ENCODE peak calls at places on chromosomes 7 and 10, in eight cellular contexts. O, Z, P, R, D, G, W and K are unnamed samples.

GRCh38 chr10:14383266-14383665 is 52.5 kb upstream of the FRMD4A start:
- DNase-seq in O (no peak), Z (no peak), P (no peak), R (no peak), D (no peak), G (no peak), W (no peak), K (no peak)

GRCh38 chr10:26821699-26822542 is 38.8 kb downstream of the ABI1 start:
- DNase-seq in O (no peak), Z (no peak), P (no peak), R (no peak), D (no peak), G (no peak), W (no peak), K (no peak)

GRCh38 chr7:23261843-23262452 is 15.4 kb downstream of the GPNMB start:
- DNase-seq in O (peak; percentile 54), Z (peak; percentile 82), P (peak; percentile 60), R (peak; percentile 41), D (peak; percentile 53), G (peak; percentile 75), W (peak; percentile 85), K (peak; percentile 70)

GRCh38 chr7:91264924-91265681 is 870 bp downstream of the FZD1 start:
- DNase-seq in O (no peak), Z (peak; percentile 86), P (no peak), R (peak; percentile 49), D (peak; percentile 49), G (peak; percentile 87), W (peak; percentile 18), K (peak; percentile 71)

GRCh38 chr10:99941942-99942835 is 67.6 kb downstream of the DNMBP start:
- DNase-seq in O (no peak), Z (no peak), P (no peak), R (no peak), D (no peak), G (no peak), W (no peak), K (no peak)

GRCh38 chr7:114540291-114540690 is 125.7 kb downstream of the FOXP2 start:
- DNase-seq in O (no peak), Z (no peak), P (no peak), R (no peak), D (no peak), G (no peak), W (no peak), K (no peak)

GRCh38 chr7:41170466-41170865 is 532.4 kb downstream of the INHBA start:
- DNase-seq in O (no peak), Z (no peak), P (no peak), R (no peak), D (no peak), G (no peak), W (no peak), K (no peak)

GRCh38 chr10:131961047-131961776 is 20.5 kb downstream of the BNIP3 start:
- DNase-seq in O (no peak), Z (no peak), P (no peak), R (no peak), D (no peak), G (no peak), W (no peak), K (no peak)

GRCh38 chr7:103704701-103705100 is 258.7 kb upstream of the SLC26A5 start:
- DNase-seq in O (no peak), Z (no peak), P (no peak), R (no peak), D (no peak), G (no peak), W (no peak), K (no peak)

GRCh38 chr7:90216771-90217170 is 5.2 kb downstream of the STEAP2 start:
- DNase-seq in O (no peak), Z (no peak), P (no peak), R (no peak), D (no peak), G (no peak), W (no peak), K (no peak)

GRCh38 chr10:127909716-127910463 is 3.0 kb downstream of the PTPRE start:
- DNase-seq in O (no peak), Z (no peak), P (no peak), R (no peak), D (no peak), G (no peak), W (no peak), K (no peak)

GRCh38 chr7:143456992-143457793 is 13.9 kb downstream of the TAS2R60 start:
- DNase-seq in O (no peak), Z (no peak), P (no peak), R (no peak), D (no peak), G (no peak), W (no peak), K (no peak)

GRCh38 chr7:7276151-7276550 is 93.8 kb downstream of the C1GALT1 start:
- DNase-seq in O (no peak), Z (no peak), P (no peak), R (no peak), D (no peak), G (no peak), W (no peak), K (no peak)

GRCh38 chr7:26428571-26428970 is 136.9 kb downstream of the SNX10 start:
- DNase-seq in O (no peak), Z (no peak), P (no peak), R (no peak), D (no peak), G (no peak), W (no peak), K (no peak)

GRCh38 chr7:85101347-85101746 is 85.5 kb downstream of the SEMA3D start:
- DNase-seq in O (no peak), Z (no peak), P (no peak), R (no peak), D (no peak), G (no peak), W (no peak), K (no peak)

GRCh38 chr7:134419085-134419484 is 39.8 kb downstream of the AKR1B1 start:
- DNase-seq in O (no peak), Z (no peak), P (no peak), R (no peak), D (no peak), G (no peak), W (no peak), K (no peak)

GRCh38 chr7:134174797-134175261 is 47.7 kb downstream of the LRGUK start:
- DNase-seq in O (no peak), Z (no peak), P (no peak), R (no peak), D (peak; percentile 29), G (no peak), W (peak; percentile 86), K (no peak)

GRCh38 chr10:29955308-29955935 is 104.0 kb downstream of the JCAD start:
- DNase-seq in O (no peak), Z (no peak), P (no peak), R (no peak), D (no peak), G (no peak), W (no peak), K (no peak)

DNA sequence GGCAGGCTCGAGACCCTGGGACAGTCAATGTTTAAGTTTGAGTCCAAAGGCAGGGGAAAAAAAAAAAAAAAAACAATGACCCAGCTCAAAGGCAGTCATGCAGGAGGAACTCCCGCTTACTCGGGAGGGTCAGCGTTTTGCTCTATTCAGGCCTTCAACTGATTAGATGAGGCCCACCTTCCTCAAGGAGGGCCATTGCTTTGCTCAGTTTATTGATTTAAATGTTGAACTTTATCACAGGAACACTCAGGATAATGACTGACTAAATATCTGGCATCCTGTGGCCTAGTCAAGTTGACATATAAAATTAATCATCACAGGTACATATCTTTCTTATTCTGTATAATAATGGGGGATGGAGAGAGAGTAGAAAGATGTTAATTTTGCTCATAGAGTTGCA is 52.6 kb downstream of the HSPA12A start:
- DNase-seq in O (no peak), Z (no peak), P (no peak), R (no peak), D (no peak), G (no peak), W (no peak), K (no peak)
- H3K4me1 ChIP-seq in O (no peaks in the 10 kb centered on the region), Z (no peaks in the 10 kb centered on the region), P (no peaks in the 10 kb centered on the region), R (peaks cover 54% of the 10 kb centered on the region), D (peaks cover 30% of the 10 kb centered on the region), G (peaks cover 10% of the 10 kb centered on the region), W (no peaks in the 10 kb centered on the region), K (no peaks in the 10 kb centered on the region)

DNA sequence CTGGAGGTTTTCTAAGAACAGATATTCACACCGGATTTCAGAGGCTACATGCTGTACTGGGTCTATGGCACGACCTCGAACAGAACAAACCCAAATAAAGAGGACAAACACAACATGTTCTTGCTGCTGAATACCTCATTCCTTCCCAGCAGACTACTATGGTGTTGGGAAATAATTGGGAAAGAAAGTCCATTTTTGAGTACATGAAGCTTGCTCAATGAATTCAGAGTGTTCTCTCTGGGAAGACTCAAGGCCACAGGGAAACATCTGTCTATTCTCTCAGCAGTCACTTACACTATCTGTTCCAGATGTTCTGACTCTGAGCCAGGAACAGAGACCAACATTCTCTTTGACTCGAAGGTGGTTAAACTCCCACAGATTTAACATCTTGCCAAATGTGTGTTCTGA is 30.9 kb downstream of the LAMB1 start:
- DNase-seq in O (no peak), Z (no peak), P (no peak), R (peak; percentile 38), D (no peak), G (no peak), W (peak; percentile 63), K (no peak)
- H3K4me1 ChIP-seq in O (no peaks in the 10 kb centered on the region), Z (no peaks in the 10 kb centered on the region), P (no peaks in the 10 kb centered on the region), R (peaks cover 65% of the 10 kb centered on the region), D (peaks cover 9% of the 10 kb centered on the region), G (peaks cover 6% of the 10 kb centered on the region), W (no peaks in the 10 kb centered on the region), K (peaks cover 4% of the 10 kb centered on the region)

GRCh38 chr7:129780257-129781127 is 169.0 kb downstream of the NRF1 start:
- DNase-seq in O (peak; percentile 79), Z (no peak), P (peak; percentile 73), R (no peak), D (peak; percentile 75), G (peak; percentile 60), W (peak; percentile 96), K (peak; percentile 66)
- H3K4me1 ChIP-seq in O (peaks cover 58% of the 10 kb centered on the region), Z (no peaks in the 10 kb centered on the region), P (peaks cover 51% of the 10 kb centered on the region), R (peaks cover 56% of the 10 kb centered on the region), D (peaks cover 61% of the 10 kb centered on the region), G (no peaks in the 10 kb centered on the region), W (peaks cover 75% of the 10 kb centered on the region), K (peaks cover 22% of the 10 kb centered on the region)

DNA sequence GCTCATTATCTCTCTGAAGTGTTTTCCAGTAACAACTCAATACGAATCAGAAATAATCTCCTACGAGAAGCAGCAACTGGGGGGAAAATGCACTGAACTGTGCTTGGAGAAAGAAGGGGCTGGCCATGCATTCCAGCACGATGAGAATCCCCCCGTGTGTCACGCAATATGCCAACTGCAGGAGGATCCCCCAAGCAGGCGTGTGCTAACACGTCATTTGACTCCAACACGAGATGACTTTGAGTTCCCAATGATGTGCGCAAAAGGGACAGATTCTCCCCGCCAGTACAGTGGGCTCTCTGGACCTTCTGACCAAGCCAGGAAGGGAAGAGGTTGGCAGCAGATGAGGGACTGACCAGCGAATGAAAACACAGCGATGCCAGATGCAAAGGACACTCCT is 105.5 kb downstream of the KCNMA1 start:
- DNase-seq in O (no peak), Z (peak; percentile 12), P (no peak), R (no peak), D (no peak), G (no peak), W (no peak), K (no peak)
- H3K4me1 ChIP-seq in O (no peaks in the 10 kb centered on the region), Z (no peaks in the 10 kb centered on the region), P (no peaks in the 10 kb centered on the region), R (no peaks in the 10 kb centered on the region), D (peaks cover 29% of the 10 kb centered on the region), G (no peaks in the 10 kb centered on the region), W (no peaks in the 10 kb centered on the region), K (peaks cover 54% of the 10 kb centered on the region)